ENCODE peak calls at places on chromosomes 6 and 20, in ten cellular contexts. Y, L, A, D, K, W, Z, V, M and O are unnamed samples.

GRCh38 chr6:163943647-163944395 is 529.3 kb downstream of the QKI start:
- DNase-seq in L (no peak), D (peak; percentile 48), Y (peak; percentile 46), W (peak; percentile 53), V (no peak), A (no peak), M (no peak), K (no peak), Z (no peak), O (no peak)

GRCh38 chr6:7136859-7137334 is 29.1 kb downstream of the RREB1 start:
- DNase-seq in K (no peak), W (no peak), Y (no peak), M (no peak), A (no peak), Z (peak; percentile 70), L (no peak), V (no peak), D (no peak), O (peak; percentile 54)

GRCh38 chr20:6140947-6141346 is 18.1 kb upstream of the FERMT1 start:
- DNase-seq in D (no peak), M (no peak), L (peak; percentile 22), V (no peak), Z (no peak), K (no peak), A (no peak), Y (peak; percentile 17), W (no peak), O (no peak)

GRCh38 chr6:157459327-157459726 is 78.3 kb downstream of the ZDHHC14 start:
- DNase-seq in L (no peak), V (no peak), Z (no peak), A (no peak), K (no peak), W (no peak), M (no peak), D (no peak), Y (no peak), O (no peak)

GRCh38 chr20:36919715-36920333 is 31.7 kb downstream of the SAMHD1 start:
- DNase-seq in A (no peak), V (no peak), D (peak; percentile 27), W (peak; percentile 47), Z (peak; percentile 60), M (peak; percentile 71), K (peak; percentile 38), Y (peak; percentile 84), L (peak; percentile 63), O (peak; percentile 72)

GRCh38 chr20:17771206-17772004 is 71.6 kb downstream of the BANF2 start:
- DNase-seq in L (no peak), W (no peak), Y (peak; percentile 59), D (no peak), M (no peak), V (no peak), K (no peak), A (no peak), Z (no peak), O (no peak)

GRCh38 chr6:41286544-41287346 is at the start of gene TREM1:
- DNase-seq in V (no peak), Z (no peak), A (peak; percentile 15), Y (peak; percentile 94), W (no peak), L (no peak), M (no peak), K (no peak), D (no peak), O (no peak)

GRCh38 chr20:18984238-18985200 is 170.9 kb downstream of the SCP2D1 start:
- DNase-seq in Y (no peak), D (peak; percentile 23), M (no peak), Z (peak; percentile 35), V (no peak), L (no peak), W (no peak), A (peak; percentile 29), K (no peak), O (peak; percentile 49)

GRCh38 chr6:50147371-50147770 is 97.6 kb upstream of the DEFB112 start:
- DNase-seq in K (no peak), L (no peak), V (no peak), A (no peak), M (no peak), W (no peak), Y (no peak), Z (no peak), D (no peak), O (no peak)

GRCh38 chr20:50029697-50030428 is 47.1 kb downstream of the SNAI1 start:
- DNase-seq in V (no peak), Y (peak; percentile 96), D (no peak), W (no peak), K (no peak), Z (no peak), M (no peak), A (peak; percentile 57), L (peak; percentile 60), O (no peak)

GRCh38 chr6:33692078-33692759 is 19.3 kb downstream of the UQCC2 start:
- DNase-seq in D (no peak), L (no peak), Y (peak; percentile 40), W (no peak), V (no peak), M (no peak), K (no peak), Z (no peak), A (no peak), O (no peak)

GRCh38 chr6:161434921-161435411 is 161.1 kb upstream of the AGPAT4 start:
- DNase-seq in L (no peak), Y (peak; percentile 99), K (no peak), D (no peak), A (peak; percentile 70), M (no peak), W (no peak), Z (no peak), V (no peak), O (no peak)

GRCh38 chr20:47775039-47775438 is 10.2 kb downstream of the SULF2 start:
- DNase-seq in L (no peak), A (no peak), Y (no peak), W (no peak), K (no peak), V (no peak), M (no peak), D (no peak), Z (no peak), O (no peak)

GRCh38 chr20:36917943-36918342 is 33.6 kb downstream of the SAMHD1 start:
- DNase-seq in Z (no peak), K (no peak), Y (no peak), L (no peak), A (no peak), V (no peak), M (no peak), D (no peak), W (no peak), O (no peak)

GRCh38 chr6:147467891-147468290 is 40.6 kb upstream of the SAMD5 start:
- DNase-seq in A (no peak), L (no peak), M (no peak), D (no peak), Z (no peak), W (no peak), K (no peak), V (no peak), Y (no peak), O (no peak)

GRCh38 chr20:34586488-34587163 is 28.1 kb downstream of the MAP1LC3A start:
- DNase-seq in K (no peak), Y (no peak), D (no peak), M (no peak), L (no peak), A (no peak), V (no peak), Z (no peak), W (no peak), O (no peak)

GRCh38 chr6:13175759-13176158 is 152.6 kb downstream of the TBC1D7 start:
- DNase-seq in K (no peak), D (no peak), M (no peak), A (no peak), Y (no peak), W (no peak), V (no peak), Z (no peak), L (no peak), O (no peak)
- TF ChIP-seq CTCF in K (no peak), D (no peak), M (no peak), A (no peak), Y (no peak), W (no peak), V (no peak), Z (no peak), L (no peak), O (no peak)

DNA sequence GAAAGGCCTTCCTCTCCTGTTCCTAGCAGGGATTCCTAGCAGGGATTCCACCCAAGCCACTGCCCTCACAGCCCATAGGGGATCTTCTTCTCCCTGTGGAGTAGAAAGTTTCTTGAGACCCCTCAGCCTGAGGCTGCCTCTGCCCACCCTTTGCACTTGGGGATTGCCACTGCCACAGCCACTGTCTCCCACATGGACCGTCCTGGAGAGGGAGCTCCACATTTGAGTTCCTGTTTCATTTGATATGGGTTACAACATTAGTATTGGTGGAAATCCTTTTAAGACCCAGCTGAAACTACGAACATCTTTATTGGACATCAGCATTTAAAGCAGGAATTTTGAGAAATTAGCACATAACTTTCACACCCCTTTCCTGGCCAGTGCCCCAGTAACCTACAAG is 25.6 kb downstream of the HLA-G start:
- DNase-seq in W (no peak), A (no peak), K (no peak), V (no peak), Y (peak; percentile 4), D (no peak), Z (no peak), L (no peak), M (no peak), O (no peak)
- TF ChIP-seq CTCF in W (no peak), A (no peak), K (no peak), V (no peak), Y (peak; percentile 18), D (no peak), Z (no peak), L (no peak), M (no peak), O (no peak)

GRCh38 chr20:1177680-1178079 is 7.1 kb downstream of the TMEM74B start:
- DNase-seq in D (peak; percentile 39), M (no peak), V (no peak), W (no peak), Y (peak; percentile 22), K (no peak), A (no peak), L (peak; percentile 44), Z (no peak), O (no peak)
- TF ChIP-seq CTCF in D (no peak), M (no peak), V (no peak), W (no peak), Y (peak; percentile 29), K (no peak), A (no peak), L (peak; percentile 15), Z (no peak), O (no peak)

GRCh38 chr20:9815662-9816061 is 23.2 kb downstream of the PAK5 start:
- DNase-seq in M (no peak), W (no peak), V (no peak), K (no peak), D (no peak), A (no peak), L (no peak), Z (no peak), Y (no peak), O (no peak)
- TF ChIP-seq CTCF in M (no peak), W (no peak), V (no peak), K (no peak), D (no peak), A (no peak), L (no peak), Z (no peak), Y (no peak), O (no peak)

GRCh38 chr6:26267083-26267589 is 97.9 kb upstream of the BTN3A2 start:
- DNase-seq in A (no peak), M (no peak), V (no peak), W (no peak), K (no peak), Z (no peak), Y (no peak), L (no peak), D (no peak), O (no peak)
- TF ChIP-seq CTCF in A (no peak), M (no peak), V (no peak), W (no peak), K (no peak), Z (no peak), Y (no peak), L (no peak), D (no peak), O (no peak)